ENCODE peak calls at places on chromosomes 13 and 19, in eight cellular contexts. I is activated T-helper 1 cell treated with Interleukin-2 at 50 U/mL for 16 hours; H is keratinocyte; K is memory B cell; T is suprapubic skin; N is T-helper 2 cell; M is choroid plexus epithelial cell; O is activated CD4-positive, alpha-beta T cell treated with anti-CD3 and anti-CD28 coated beads, Interleukin-2, amount 10 ng/mL, durations not matched to agents 7 days and 5 days. V is an unnamed sample.

GRCh38 chr19:29245221-29245620 is 32.3 kb upstream of the UQCRFS1 start:
- DNase-seq in I (no peak), H (no peak), K (no peak), T (no peak), N (no peak), M (no peak), O (no peak), V (no peak)

GRCh38 chr13:111909501-111909900 is 157.4 kb upstream of the SOX1 start:
- DNase-seq in I (no peak), H (no peak), K (no peak), T (peak), N (no peak), M (no peak), O (no peak), V (no peak)

GRCh38 chr19:39276740-39277139 is 8.5 kb downstream of the IFNL2 start:
- DNase-seq in I (no peak), H (no peak), K (no peak), T (no peak), N (no peak), M (no peak), O (no peak), V (no peak)

GRCh38 chr13:75993823-75994222 is 357.7 kb downstream of the LMO7 start:
- DNase-seq in I (no peak), H (no peak), K (no peak), T (no peak), N (no peak), M (no peak), O (no peak), V (no peak)

GRCh38 chr13:23753523-23753922 is 135.7 kb downstream of the MIPEP start:
- DNase-seq in I (no peak), H (no peak), K (no peak), T (no peak), N (no peak), M (peak), O (no peak), V (no peak)

GRCh38 chr19:39514840-39515550 is at the start of gene SELENOV:
- DNase-seq in I (no peak), H (no peak), K (no peak), T (no peak), N (no peak), M (no peak), O (no peak), V (no peak)

GRCh38 chr13:31485651-31486051 is 253.7 kb upstream of the RXFP2 start:
- DNase-seq in I (no peak), H (no peak), K (no peak), T (no peak), N (no peak), M (peak), O (no peak), V (no peak)

GRCh38 chr19:34655651-34656050 is 21.3 kb downstream of the SCGB2B2 start:
- DNase-seq in I (no peak), H (no peak), K (no peak), T (no peak), N (no peak), M (no peak), O (no peak), V (no peak)

GRCh38 chr19:39133431-39134270 is 8.1 kb downstream of the PAK4 start:
- DNase-seq in I (no peak), H (no peak), K (no peak), T (no peak), N (no peak), M (no peak), O (no peak), V (no peak)

GRCh38 chr13:36362251-36362650 is 16.1 kb upstream of the SPART start:
- DNase-seq in I (no peak), H (no peak), K (no peak), T (no peak), N (no peak), M (peak), O (no peak), V (no peak)

GRCh38 chr13:98999635-98999952 is 21.7 kb upstream of the DOCK9 start:
- DNase-seq in I (no peak), H (no peak), K (no peak), T (no peak), N (no peak), M (peak), O (no peak), V (no peak)

GRCh38 chr13:105974380-105974779 is 561.1 kb downstream of the EFNB2 start:
- DNase-seq in I (no peak), H (no peak), K (no peak), T (no peak), N (no peak), M (no peak), O (no peak), V (no peak)

GRCh38 chr13:99353836-99354235 is 46.6 kb upstream of the GPR183 start:
- DNase-seq in I (no peak), H (no peak), K (no peak), T (no peak), N (no peak), M (peak), O (no peak), V (no peak)

GRCh38 chr19:53868091-53868891 is 608 bp downstream of the MYADM start:
- DNase-seq in I (no peak), H (no peak), K (no peak), T (peak), N (no peak), M (peak), O (peak), V (peak)

GRCh38 chr19:1646149-1646930 is 6.1 kb downstream of the TCF3 start:
- DNase-seq in I (no peak), H (no peak), K (no peak), T (no peak), N (no peak), M (no peak), O (no peak), V (no peak)

GRCh38 chr13:81874253-81874652 is 1533.3 kb upstream of the SPRY2 start:
- DNase-seq in I (no peak), H (no peak), K (no peak), T (no peak), N (no peak), M (no peak), O (no peak), V (no peak)

GRCh38 chr19:16265205-16265604 is 59.4 kb upstream of the KLF2 start:
- DNase-seq in I (no peak), H (no peak), K (no peak), T (no peak), N (no peak), M (no peak), O (no peak), V (no peak)

GRCh38 chr13:36839981-36840380 is 21.0 kb downstream of the RFXAP start:
- DNase-seq in I (no peak), H (no peak), K (no peak), T (no peak), N (no peak), M (no peak), O (no peak), V (no peak)

GRCh38 chr13:42041684-42042035 is 6.8 kb upstream of the DGKH start:
- DNase-seq in I (no peak), H (no peak), K (no peak), T (no peak), N (no peak), M (peak), O (no peak), V (no peak)

GRCh38 chr13:75864718-75865117 is 228.6 kb downstream of the LMO7 start:
- DNase-seq in I (no peak), H (no peak), K (no peak), T (no peak), N (no peak), M (peak), O (no peak), V (no peak)

V was measured in T-cell.